ENCODE peak calls at places on chromosome 1, in ten cellular contexts. F is A549, W is body of pancreas, X is uterus, H is tibial nerve, I is GM12891, V is ovary, Z is prostate gland, M is spleen, A is H54. P is an unnamed sample.

GRCh38 chr1:223758734-223759133 is 46.4 kb downstream of the CAPN2 start:
- DNase-seq in F (no peak), W (no peak), X (no peak), H (no peak), I (no peak), V (no peak), Z (no peak), M (peak; percentile 19), A (no peak), P (no peak)

GRCh38 chr1:228552596-228553176 is 65.5 kb downstream of the RNF187 start:
- DNase-seq in F (no peak), W (no peak), X (no peak), H (no peak), I (no peak), V (no peak), Z (no peak), M (no peak), A (no peak), P (no peak)

GRCh38 chr1:55904541-55904940 is 674.8 kb downstream of the PLPP3 start:
- DNase-seq in F (no peak), W (no peak), X (no peak), H (no peak), I (no peak), V (no peak), Z (no peak), M (no peak), A (no peak), P (no peak)

GRCh38 chr1:85361106-85361505 is 84.7 kb upstream of the BCL10 start:
- DNase-seq in F (no peak), W (no peak), X (peak; percentile 15), H (no peak), I (no peak), V (no peak), Z (no peak), M (no peak), A (no peak), P (no peak)

GRCh38 chr1:64505232-64505943 is 35.5 kb downstream of the CACHD1 start:
- DNase-seq in F (peak; percentile 34), W (peak; percentile 75), X (peak; percentile 40), H (no peak), I (peak; percentile 17), V (peak; percentile 31), Z (no peak), M (peak; percentile 85), A (peak; percentile 65), P (no peak)

GRCh38 chr1:171998711-171999110 is 157.4 kb downstream of the DNM3 start:
- DNase-seq in F (no peak), W (no peak), X (no peak), H (no peak), I (no peak), V (no peak), Z (no peak), M (no peak), A (no peak), P (no peak)

GRCh38 chr1:56590520-56591011 is 11.2 kb upstream of the PLPP3 start:
- DNase-seq in F (no peak), W (no peak), X (no peak), H (no peak), I (no peak), V (no peak), Z (no peak), M (no peak), A (no peak), P (no peak)

GRCh38 chr1:151972533-151973270 is 21.0 kb downstream of the S100A10 start:
- DNase-seq in F (peak; percentile 77), W (peak; percentile 52), X (no peak), H (no peak), I (no peak), V (no peak), Z (peak; percentile 66), M (no peak), A (no peak), P (no peak)

GRCh38 chr1:155977607-155978324 is 581 bp downstream of the ARHGEF2 start:
- DNase-seq in F (no peak), W (peak; percentile 43), X (peak; percentile 64), H (no peak), I (peak; percentile 54), V (peak; percentile 54), Z (peak; percentile 26), M (no peak), A (no peak), P (no peak)

GRCh38 chr1:155978973-155979429 is 654 bp upstream of the ARHGEF2 start:
- DNase-seq in F (no peak), W (no peak), X (peak; percentile 56), H (no peak), I (no peak), V (no peak), Z (no peak), M (peak; percentile 79), A (no peak), P (no peak)

GRCh38 chr1:155976913-155977606 is 1.3 kb downstream of the ARHGEF2 start:
- DNase-seq in F (no peak), W (no peak), X (no peak), H (no peak), I (no peak), V (no peak), Z (no peak), M (peak; percentile 77), A (no peak), P (no peak)

GRCh38 chr1:155979525-155980343 is 1.4 kb upstream of the ARHGEF2 start:
- DNase-seq in F (no peak), W (no peak), X (peak; percentile 56), H (no peak), I (no peak), V (no peak), Z (no peak), M (peak; percentile 82), A (no peak), P (no peak)

DNA sequence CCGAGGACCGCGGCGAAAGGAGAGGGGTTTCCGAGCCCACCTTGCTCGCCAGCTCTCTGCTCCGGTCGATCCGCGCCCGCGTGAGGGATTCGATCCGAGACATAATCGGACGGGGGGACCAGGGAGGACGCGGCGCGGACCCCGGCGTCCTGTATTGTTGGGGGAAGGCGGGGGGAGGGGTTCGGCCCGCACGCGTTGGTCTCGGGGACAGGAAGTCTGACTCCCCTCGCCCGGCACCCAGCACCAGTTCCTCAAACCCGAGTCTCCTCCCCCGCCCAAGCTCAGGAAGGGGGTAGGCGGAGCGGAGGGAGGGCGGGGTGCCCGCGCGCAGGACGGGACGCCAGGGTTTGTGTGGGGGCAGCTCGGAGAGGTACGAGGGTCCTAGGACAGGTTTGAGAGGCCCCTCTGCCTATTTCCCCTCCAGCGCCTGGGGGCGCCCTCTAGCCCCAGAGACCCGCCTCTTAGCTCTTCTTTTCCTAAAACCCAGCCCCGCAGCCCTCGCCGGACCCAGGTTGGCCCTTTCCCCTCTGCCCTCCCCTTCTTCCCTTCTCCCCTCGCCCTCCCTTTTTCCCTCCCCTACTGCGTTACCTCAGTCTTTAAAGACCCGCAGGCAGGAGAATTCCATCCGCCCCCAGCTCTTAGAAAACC is at the start of gene ARHGEF2:
- DNase-seq in F (peak; percentile 89), W (peak; percentile 69), X (peak; percentile 84), H (peak; percentile 75), I (peak; percentile 91), V (peak; percentile 86), Z (peak; percentile 72), M (peak; percentile 98), A (peak; percentile 81), P (peak; percentile 68)
- TF ChIP-seq POLR2A in F (peak; percentile 69), W (peak; percentile 41), X (peak; percentile 72), H (peak; percentile 56), I (peak; percentile 65), V (peak; percentile 43), Z (peak; percentile 86), M (no peak), A (peak; percentile 74), P (peak; percentile 48)

DNA sequence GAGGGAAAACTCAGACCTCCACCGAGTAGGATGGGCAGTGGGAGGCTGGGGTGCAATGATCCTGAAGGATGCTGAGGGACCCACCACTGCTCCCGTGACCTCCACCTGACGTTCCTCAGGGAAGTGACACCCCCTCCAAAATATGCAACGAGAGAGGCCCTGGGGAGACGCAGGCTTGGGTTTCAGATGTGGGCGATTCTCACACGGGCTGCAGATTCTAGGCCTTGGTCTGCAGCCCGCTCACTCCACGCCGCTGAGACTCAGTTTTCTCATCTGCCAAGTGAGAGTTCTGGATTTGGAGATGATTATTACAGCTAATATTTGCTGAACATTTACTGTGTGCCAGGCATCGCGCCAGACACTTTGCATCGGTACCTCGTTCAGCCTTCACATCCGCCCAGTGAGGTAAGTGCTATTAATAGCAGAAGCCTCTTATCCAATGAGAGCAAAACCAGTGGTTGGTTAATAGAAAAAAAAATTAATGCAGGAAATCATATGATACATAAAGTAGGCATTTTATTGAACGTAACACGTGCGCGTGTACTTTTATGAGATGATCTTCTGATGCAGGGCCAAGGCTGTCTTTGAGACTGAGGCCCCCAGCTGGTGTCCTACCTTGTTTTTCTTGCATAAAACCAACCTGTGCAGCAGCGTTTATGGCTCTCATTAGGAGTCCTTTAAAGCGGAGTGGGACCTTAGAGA is 102.0 kb upstream of the RUNX3 start:
- DNase-seq in F (no peak), W (peak; percentile 62), X (no peak), H (no peak), I (no peak), V (no peak), Z (peak; percentile 88), M (peak; percentile 84), A (no peak), P (peak; percentile 40)
- TF ChIP-seq POLR2A in F (no peak), W (no peak), X (no peak), H (no peak), I (peak; percentile 72), V (no peak), Z (no peak), M (no peak), A (no peak), P (no peak)

GRCh38 chr1:221759436-221759835 is 17.5 kb upstream of the DUSP10 start:
- DNase-seq in F (no peak), W (no peak), X (no peak), H (no peak), I (no peak), V (no peak), Z (no peak), M (no peak), A (no peak), P (no peak)

GRCh38 chr1:221758455-221758854 is 16.6 kb upstream of the DUSP10 start:
- DNase-seq in F (no peak), W (no peak), X (no peak), H (no peak), I (no peak), V (no peak), Z (no peak), M (no peak), A (no peak), P (no peak)

GRCh38 chr1:221762121-221762520 is 20.2 kb upstream of the DUSP10 start:
- DNase-seq in F (no peak), W (no peak), X (no peak), H (no peak), I (no peak), V (no peak), Z (no peak), M (no peak), A (no peak), P (no peak)

GRCh38 chr1:221760895-221761294 is 19.0 kb upstream of the DUSP10 start:
- DNase-seq in F (no peak), W (no peak), X (no peak), H (no peak), I (no peak), V (no peak), Z (no peak), M (no peak), A (no peak), P (no peak)

DNA sequence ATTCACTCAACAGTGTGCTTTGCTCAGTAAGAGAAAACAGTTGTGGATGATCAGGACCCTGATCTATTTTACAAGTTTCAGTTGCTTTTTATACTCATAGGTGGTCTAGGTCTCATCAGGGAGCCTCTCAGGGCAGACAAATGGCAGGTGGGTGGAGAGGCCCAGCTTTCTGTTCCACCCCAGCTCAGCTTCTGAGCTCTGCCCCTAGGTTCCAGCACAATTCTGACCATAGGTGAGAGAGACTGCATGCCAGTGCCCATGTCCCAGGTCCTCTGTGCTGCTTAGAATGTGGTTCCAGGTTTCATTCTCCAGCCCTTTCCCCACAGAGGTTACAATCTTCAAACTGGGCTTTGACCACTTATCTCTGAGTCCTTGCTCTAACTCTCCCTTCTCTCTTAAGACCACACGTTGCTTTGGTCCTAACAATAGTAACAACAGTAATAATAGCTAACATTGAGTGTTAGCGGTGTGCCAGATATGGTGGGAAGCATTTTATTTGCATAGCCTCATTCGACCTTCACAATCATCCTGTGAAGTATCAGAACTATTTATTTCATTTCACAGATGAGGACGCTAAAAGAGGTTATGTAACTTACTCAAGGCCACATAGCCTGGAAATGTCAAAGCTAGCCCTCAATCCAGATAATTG is 19.6 kb upstream of the DUSP10 start:
- DNase-seq in F (no peak), W (no peak), X (no peak), H (no peak), I (no peak), V (no peak), Z (no peak), M (no peak), A (no peak), P (no peak)
- TF ChIP-seq POLR2A in F (no peak), W (no peak), X (no peak), H (no peak), I (no peak), V (no peak), Z (no peak), M (no peak), A (no peak), P (no peak)

DNA sequence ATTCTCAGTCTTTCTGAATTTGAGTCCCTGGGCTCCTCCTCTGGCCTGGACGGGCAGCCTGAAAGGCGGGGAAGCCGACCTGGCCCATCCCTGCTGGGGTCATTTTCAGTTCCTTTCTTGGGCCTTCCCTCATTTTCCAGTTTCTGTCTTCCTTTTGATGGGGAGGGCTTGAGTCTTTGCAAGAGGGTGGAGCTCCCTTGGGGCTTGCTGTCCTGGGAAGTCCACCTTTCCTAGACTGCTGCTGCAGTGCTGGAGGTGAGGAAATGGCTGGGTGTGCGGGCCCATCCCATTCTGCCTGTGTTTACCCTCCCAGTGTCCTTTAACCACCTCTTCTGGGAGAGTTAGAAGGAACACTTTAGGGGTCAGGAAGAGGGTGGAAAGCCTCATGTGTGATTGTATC is 40.4 kb upstream of the SYNC start:
- DNase-seq in F (no peak), W (peak; percentile 40), X (no peak), H (no peak), I (no peak), V (no peak), Z (no peak), M (no peak), A (no peak), P (no peak)
- TF ChIP-seq POLR2A in F (no peak), W (no peak), X (no peak), H (no peak), I (no peak), V (no peak), Z (peak; percentile 12), M (no peak), A (no peak), P (no peak)